ENCODE peak calls at places on chromosomes 4 and X, in ten cellular contexts. D, Z, H, P, E, W, F, G, V and I are unnamed samples.

GRCh38 chr4:1836650-1837049 is 19.3 kb downstream of the LETM1 start:
- DNase-seq in D (no peak), Z (no peak), H (no peak), P (no peak), E (no peak), W (no peak), F (no peak), G (no peak), V (no peak), I (no peak)

GRCh38 chr4:121676388-121677075 is 20.2 kb downstream of the ANXA5 start:
- DNase-seq in D (no peak), Z (no peak), H (no peak), P (no peak), E (no peak), W (no peak), F (no peak), G (no peak), V (no peak), I (no peak)

GRCh38 chr4:40845136-40845910 is 95.6 kb downstream of the NSUN7 start:
- DNase-seq in D (no peak), Z (no peak), H (no peak), P (no peak), E (no peak), W (no peak), F (no peak), G (no peak), V (no peak), I (no peak)

GRCh38 chrX:39688576-39689373 is 409.0 kb downstream of the BCOR start:
- DNase-seq in D (peak), Z (peak), H (no peak), P (no peak), E (peak), W (peak), F (no peak), G (no peak), V (peak), I (no peak)

GRCh38 chr4:158172196-158172557 is 648 bp downstream of the GASK1B start:
- DNase-seq in D (no peak), Z (peak), H (no peak), P (peak), E (peak), W (no peak), F (no peak), G (peak), V (no peak), I (no peak)

GRCh38 chr4:2320746-2321145 is 58.8 kb upstream of the MXD4 start:
- DNase-seq in D (no peak), Z (no peak), H (no peak), P (no peak), E (no peak), W (no peak), F (no peak), G (no peak), V (peak), I (no peak)

GRCh38 chrX:10579018-10579752 is 41.2 kb downstream of the MID1 start:
- DNase-seq in D (no peak), Z (peak), H (peak), P (peak), E (peak), W (peak), F (no peak), G (no peak), V (no peak), I (no peak)

GRCh38 chrX:153944140-153944799 is at the start of gene RENBP:
- DNase-seq in D (no peak), Z (no peak), H (no peak), P (no peak), E (no peak), W (no peak), F (no peak), G (no peak), V (no peak), I (peak)

GRCh38 chrX:150845091-150845490 is 53.4 kb downstream of the CD99L2 start:
- DNase-seq in D (no peak), Z (no peak), H (no peak), P (peak), E (no peak), W (no peak), F (peak), G (no peak), V (no peak), I (no peak)

GRCh38 chr4:5220028-5220427 is 168.7 kb downstream of the STK32B start:
- DNase-seq in D (no peak), Z (no peak), H (no peak), P (no peak), E (peak), W (no peak), F (no peak), G (no peak), V (peak), I (no peak)

GRCh38 chrX:105715746-105716145 is 106.6 kb upstream of the NRK start:
- DNase-seq in D (no peak), Z (no peak), H (no peak), P (no peak), E (no peak), W (no peak), F (no peak), G (no peak), V (no peak), I (no peak)

GRCh38 chrX:155592331-155592730 is 20.4 kb downstream of the TMLHE start:
- DNase-seq in D (no peak), Z (no peak), H (no peak), P (no peak), E (no peak), W (no peak), F (no peak), G (no peak), V (no peak), I (no peak)

GRCh38 chr4:26093561-26093960 is 179.5 kb downstream of the SMIM20 start:
- DNase-seq in D (no peak), Z (no peak), H (no peak), P (no peak), E (no peak), W (no peak), F (no peak), G (no peak), V (no peak), I (no peak)

GRCh38 chrX:49282647-49283011 is 13.0 kb downstream of the PPP1R3F start:
- DNase-seq in D (peak), Z (peak), H (no peak), P (peak), E (peak), W (no peak), F (peak), G (no peak), V (no peak), I (no peak)

GRCh38 chr4:121707344-121707743 is 10.6 kb upstream of the ANXA5 start:
- DNase-seq in D (no peak), Z (no peak), H (no peak), P (no peak), E (no peak), W (no peak), F (no peak), G (no peak), V (no peak), I (no peak)